ENCODE peak calls at places on chromosome 7, in five cellular contexts. A is CD4-positive, alpha-beta T cell; Q is heart right ventricle; T is OCI-LY7; N is CD8-positive, alpha-beta T cell. K is an unnamed sample.

GRCh38 chr7:149544028-149544427 is 46.4 kb upstream of the ZNF746 start:
- DNase-seq in A (no peak), Q (no peak), T (no peak), N (no peak), K (no peak)

GRCh38 chr7:27910341-27910740 is 170.4 kb downstream of the TAX1BP1 start:
- DNase-seq in A (no peak), Q (no peak), T (no peak), N (no peak), K (no peak)

GRCh38 chr7:109111086-109111485 is 541.4 kb downstream of the DNAJB9 start:
- DNase-seq in A (no peak), Q (no peak), T (no peak), N (no peak), K (no peak)

GRCh38 chr7:136247211-136247610 is 270.1 kb upstream of the MTPN start:
- DNase-seq in A (no peak), Q (no peak), T (no peak), N (no peak), K (no peak)

GRCh38 chr7:50145801-50146338 is 52.8 kb upstream of the ZPBP start:
- DNase-seq in A (no peak), Q (no peak), T (peak), N (no peak), K (no peak)

GRCh38 chr7:117171106-117171505 is 151.8 kb downstream of the WNT2 start:
- DNase-seq in A (no peak), Q (no peak), T (no peak), N (no peak), K (no peak)

GRCh38 chr7:75888464-75889222 is 9.8 kb downstream of the RHBDD2 start:
- DNase-seq in A (no peak), Q (peak), T (no peak), N (no peak), K (peak)

GRCh38 chr7:3393862-3394261 is 92.8 kb downstream of the SDK1 start:
- DNase-seq in A (no peak), Q (no peak), T (no peak), N (no peak), K (no peak)

GRCh38 chr7:132436121-132436520 is 140.1 kb downstream of the PLXNA4 start:
- DNase-seq in A (no peak), Q (no peak), T (no peak), N (no peak), K (no peak)

GRCh38 chr7:148572067-148572522 is 18.5 kb upstream of the C7orf33 start:
- DNase-seq in A (no peak), Q (no peak), T (no peak), N (no peak), K (no peak)

GRCh38 chr7:132240262-132240661 is 336.0 kb downstream of the PLXNA4 start:
- DNase-seq in A (no peak), Q (no peak), T (no peak), N (no peak), K (no peak)

GRCh38 chr7:134546903-134547737 is 1.8 kb upstream of the AKR1B15 start:
- DNase-seq in A (peak), Q (peak), T (peak), N (peak), K (peak)

GRCh38 chr7:99386584-99387238 is 12.2 kb downstream of the ARPC1B start:
- DNase-seq in A (no peak), Q (no peak), T (peak), N (no peak), K (no peak)

GRCh38 chr7:66142334-66142733 is 27.7 kb downstream of the CRCP start:
- DNase-seq in A (no peak), Q (no peak), T (no peak), N (no peak), K (no peak)

GRCh38 chr7:142556745-142557144 is 192.5 kb upstream of the PRSS1 start:
- DNase-seq in A (no peak), Q (peak), T (no peak), N (no peak), K (no peak)

GRCh38 chr7:149220534-149220933 is 18.9 kb upstream of the ZNF212 start:
- DNase-seq in A (no peak), Q (no peak), T (no peak), N (no peak), K (no peak)

GRCh38 chr7:106071999-106072714 is 40.0 kb downstream of the SYPL1 start:
- DNase-seq in A (no peak), Q (no peak), T (no peak), N (no peak), K (no peak)

GRCh38 chr7:106070201-106070551 is 41.9 kb downstream of the SYPL1 start:
- DNase-seq in A (no peak), Q (no peak), T (no peak), N (no peak), K (no peak)

GRCh38 chr7:106069471-106070200 is 42.5 kb downstream of the SYPL1 start:
- DNase-seq in A (no peak), Q (no peak), T (no peak), N (no peak), K (no peak)

GRCh38 chr7:106071356-106071998 is 40.6 kb downstream of the SYPL1 start:
- DNase-seq in A (peak), Q (no peak), T (peak), N (peak), K (no peak)

DNA sequence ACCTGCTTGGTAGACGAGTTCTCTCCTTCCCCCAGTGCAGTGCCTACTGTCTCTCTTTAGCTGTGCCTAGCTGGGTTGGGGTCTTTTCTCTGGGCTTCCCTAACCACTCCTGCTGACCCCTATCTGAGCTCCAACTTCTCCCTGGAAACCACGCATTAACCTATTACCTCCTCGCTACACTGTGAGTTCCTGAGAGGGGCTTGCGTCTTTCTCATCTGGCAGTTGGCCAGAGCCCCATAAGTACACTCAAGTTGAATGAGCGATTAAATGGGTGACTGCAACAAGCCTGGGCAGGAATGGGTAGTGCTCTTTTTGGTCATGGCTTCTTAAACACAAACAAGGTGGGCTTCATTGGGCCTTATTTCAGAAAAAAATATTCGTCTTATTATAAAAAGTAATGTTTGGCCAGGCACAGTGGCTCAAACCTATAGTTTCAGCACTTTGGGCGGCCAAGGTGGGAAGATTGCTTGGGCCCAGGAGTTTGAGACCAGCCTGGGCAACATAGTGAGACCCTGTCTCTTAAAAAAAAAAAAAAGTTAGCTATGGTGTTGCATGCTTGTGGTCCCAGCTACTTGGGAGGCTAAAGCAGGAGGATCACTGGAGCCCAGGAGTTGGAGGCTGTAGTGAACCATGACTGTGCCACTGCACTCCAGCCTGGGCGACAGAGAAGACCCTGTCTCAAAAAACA is 41.4 kb downstream of the SYPL1 start:
- DNase-seq in A (no peak), Q (no peak), T (no peak), N (no peak), K (no peak)
- H3K27ac ChIP-seq in A (peak), Q (no peak), T (peak), N (peak), K (no peak)

GRCh38 chr7:155131090-155131489 is 61.0 kb downstream of the HTR5A start:
- DNase-seq in A (no peak), Q (no peak), T (no peak), N (no peak), K (no peak)
- H3K27ac ChIP-seq in A (no peak), Q (no peak), T (no peak), N (no peak), K (no peak)

GRCh38 chr7:108094933-108095710 is 35.0 kb downstream of the LAMB4 start:
- DNase-seq in A (no peak), Q (no peak), T (peak), N (no peak), K (no peak)

GRCh38 chr7:108094375-108094774 is 35.8 kb downstream of the LAMB4 start:
- DNase-seq in A (no peak), Q (no peak), T (no peak), N (no peak), K (no peak)

GRCh38 chr7:108099650-108100049 is 30.5 kb downstream of the LAMB4 start:
- DNase-seq in A (no peak), Q (no peak), T (no peak), N (no peak), K (no peak)

GRCh38 chr7:108097703-108098102 is 32.5 kb downstream of the LAMB4 start:
- DNase-seq in A (no peak), Q (no peak), T (peak), N (no peak), K (no peak)

DNA sequence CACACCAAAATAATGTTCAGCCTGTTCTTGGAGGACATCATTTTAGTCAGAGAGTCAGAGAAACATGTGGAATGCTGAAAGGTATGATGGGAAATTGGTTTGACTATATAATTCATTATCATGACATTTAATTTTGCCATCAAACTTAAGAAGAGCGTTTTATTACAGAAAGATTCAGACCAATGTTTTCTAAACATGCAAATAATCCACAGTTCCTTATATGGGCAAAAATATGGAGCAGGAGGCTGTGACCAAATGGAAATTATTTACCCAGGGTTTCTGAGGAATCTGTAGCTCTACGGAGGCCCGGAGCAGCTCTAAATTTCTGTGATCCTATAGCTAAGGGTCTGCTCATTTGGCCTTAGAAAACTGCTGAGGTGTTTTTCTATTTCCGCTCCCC is 33.2 kb downstream of the LAMB4 start:
- DNase-seq in A (no peak), Q (no peak), T (no peak), N (no peak), K (no peak)
- H3K27ac ChIP-seq in A (no peak), Q (no peak), T (no peak), N (no peak), K (no peak)

GRCh38 chr7:156667110-156667436 is 26.5 kb downstream of the RNF32 start:
- DNase-seq in A (no peak), Q (no peak), T (no peak), N (no peak), K (no peak)
- H3K27ac ChIP-seq in A (no peak), Q (no peak), T (no peak), N (no peak), K (no peak)

GRCh38 chr7:45872116-45873034 is 507 bp downstream of the CCDC201 start:
- DNase-seq in A (no peak), Q (no peak), T (peak), N (no peak), K (no peak)

GRCh38 chr7:45873355-45873754 is 473 bp upstream of the CCDC201 start:
- DNase-seq in A (no peak), Q (no peak), T (no peak), N (no peak), K (no peak)

GRCh38 chr7:45873035-45873354 is at the start of gene CCDC201:
- DNase-seq in A (no peak), Q (no peak), T (no peak), N (no peak), K (no peak)

GRCh38 chr7:45876519-45876918 is 3.6 kb upstream of the CCDC201 start:
- DNase-seq in A (no peak), Q (no peak), T (no peak), N (no peak), K (no peak)

DNA sequence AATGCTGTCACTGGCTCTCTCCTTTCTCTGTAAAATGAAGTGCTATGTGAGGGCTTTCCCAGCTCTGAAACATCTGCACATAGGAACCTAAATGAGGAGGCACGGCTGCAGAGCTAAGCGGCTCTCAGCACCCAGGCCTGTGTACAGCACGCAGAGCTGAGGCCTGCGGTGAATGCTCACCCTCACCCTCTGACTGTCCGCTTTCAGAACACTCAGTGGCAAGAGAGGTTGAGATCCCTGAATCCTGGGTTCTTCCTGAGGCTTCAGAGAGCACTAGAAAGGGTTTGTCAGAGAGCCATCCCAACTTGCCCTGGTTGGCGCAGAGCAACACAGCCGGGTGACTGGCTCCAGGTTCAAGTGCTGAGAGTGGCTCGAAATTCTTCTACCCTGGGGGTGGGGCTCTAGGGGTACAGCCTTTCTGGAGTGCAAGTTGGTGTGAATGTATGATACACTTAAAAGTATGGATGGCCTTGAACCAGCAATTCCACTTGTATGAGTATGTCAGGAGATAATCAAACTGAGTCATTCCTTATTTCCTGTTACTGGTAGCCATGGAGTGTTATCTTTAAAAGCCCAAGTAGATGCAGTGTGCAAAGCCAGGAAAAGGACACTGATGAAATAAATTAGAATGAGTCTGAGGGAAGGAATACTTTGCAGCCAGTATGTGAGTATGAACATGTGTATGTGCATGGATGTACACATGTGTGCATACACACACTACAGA is 1.7 kb upstream of the CCDC201 start:
- DNase-seq in A (no peak), Q (no peak), T (no peak), N (no peak), K (no peak)
- H3K27ac ChIP-seq in A (no peak), Q (no peak), T (no peak), N (no peak), K (no peak)

GRCh38 chr7:155269766-155270585 is 27.7 kb upstream of the INSIG1 start:
- DNase-seq in A (no peak), Q (no peak), T (no peak), N (no peak), K (no peak)
- H3K27ac ChIP-seq in A (no peak), Q (no peak), T (no peak), N (no peak), K (no peak)

DNA sequence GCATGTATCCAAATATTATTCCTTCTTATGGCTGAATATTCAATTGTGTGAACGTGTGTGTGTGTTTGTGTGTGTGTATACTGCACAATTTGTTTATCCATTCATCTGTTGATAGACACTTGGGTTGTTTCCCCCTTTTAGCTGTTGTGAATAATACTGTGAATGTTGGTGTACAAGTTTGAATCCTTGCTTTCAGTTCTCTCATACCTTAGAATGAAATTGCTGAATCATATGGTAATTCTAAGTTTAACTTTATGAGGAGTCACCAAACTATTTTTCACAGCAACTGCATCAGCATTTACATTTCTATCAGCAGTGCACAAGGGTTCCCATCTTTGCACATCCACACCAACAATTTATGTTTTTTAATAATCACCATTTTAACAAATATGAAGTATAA is 86.9 kb upstream of the GATAD1 start:
- DNase-seq in A (no peak), Q (no peak), T (no peak), N (no peak), K (no peak)
- H3K27ac ChIP-seq in A (no peak), Q (no peak), T (no peak), N (no peak), K (no peak)

GRCh38 chr7:158495780-158496179 is 91.8 kb downstream of the PTPRN2 start:
- DNase-seq in A (no peak), Q (no peak), T (peak), N (no peak), K (no peak)
- H3K27ac ChIP-seq in A (no peak), Q (no peak), T (no peak), N (no peak), K (no peak)